ENCODE peak calls at places on chromosomes 13 and 19, in eight cellular contexts. M, J, L, U, D, N, V and Z are unnamed samples.

GRCh38 chr19:34399886-34400285 is 4.3 kb upstream of the PDCD2L start:
- DNase-seq in U (no peak), M (no peak), V (no peak), N (no peak), D (no peak), J (no peak), L (no peak), Z (no peak)

GRCh38 chr13:98108330-98108729 is 34.6 kb upstream of the FARP1 start:
- DNase-seq in D (no peak), N (no peak), L (no peak), M (no peak), J (no peak), U (no peak), V (no peak), Z (no peak)

GRCh38 chr19:34217952-34218817 is 36.2 kb upstream of the GARRE1 start:
- DNase-seq in V (no peak), M (peak; percentile 93), N (no peak), L (peak; percentile 35), D (peak; percentile 94), U (peak; percentile 57), J (peak; percentile 69), Z (peak; percentile 90)

GRCh38 chr19:15911599-15912237 is 13.8 kb upstream of the CYP4F2 start:
- DNase-seq in J (no peak), D (no peak), M (no peak), N (peak; percentile 69), V (no peak), U (no peak), L (no peak), Z (no peak)

GRCh38 chr13:76637651-76638111 is 248.5 kb downstream of the KCTD12 start:
- DNase-seq in M (no peak), L (no peak), V (no peak), N (no peak), D (no peak), U (no peak), J (no peak), Z (no peak)

GRCh38 chr13:47672245-47672975 is 328.7 kb downstream of the SUCLA2 start:
- DNase-seq in M (no peak), U (no peak), N (no peak), L (no peak), D (no peak), J (no peak), V (no peak), Z (no peak)

GRCh38 chr13:49667773-49668172 is 23.5 kb downstream of the EBPL start:
- DNase-seq in M (no peak), N (no peak), U (no peak), L (no peak), V (no peak), D (peak; percentile 47), J (no peak), Z (no peak)

GRCh38 chr13:87094646-87095045 is 576.5 kb upstream of the SLITRK5 start:
- DNase-seq in U (no peak), V (no peak), J (no peak), M (no peak), D (peak; percentile 14), L (no peak), N (no peak), Z (no peak)

GRCh38 chr19:11152318-11153062 is 3.1 kb downstream of the SPC24 start:
- DNase-seq in M (peak; percentile 74), L (no peak), D (peak; percentile 93), N (no peak), V (no peak), J (no peak), U (peak; percentile 63), Z (no peak)

GRCh38 chr13:50892162-50892944 is 17.2 kb upstream of the RNASEH2B start:
- DNase-seq in N (peak; percentile 85), L (peak; percentile 12), M (no peak), J (no peak), V (no peak), D (no peak), U (no peak), Z (no peak)

GRCh38 chr13:23673354-23673753 is 103.1 kb downstream of the TNFRSF19 start:
- DNase-seq in U (no peak), M (peak; percentile 85), V (no peak), N (no peak), L (no peak), J (no peak), D (peak; percentile 13), Z (no peak)

GRCh38 chr19:19460761-19461265 is 54.5 kb downstream of the TSSK6 start:
- DNase-seq in D (no peak), V (no peak), N (peak; percentile 93), U (no peak), M (no peak), J (peak; percentile 40), L (peak; percentile 45), Z (no peak)

GRCh38 chr13:85828094-85828684 is 29.0 kb upstream of the SLITRK6 start:
- DNase-seq in U (peak; percentile 15), J (no peak), L (no peak), V (no peak), D (peak; percentile 42), M (peak; percentile 1), N (no peak), Z (no peak)

GRCh38 chr19:40231544-40232424 is 5.3 kb upstream of the CCNP start:
- DNase-seq in M (no peak), J (no peak), V (no peak), U (no peak), N (no peak), D (no peak), L (no peak), Z (no peak)

GRCh38 chr13:50788551-50788950 is 54.9 kb downstream of the DLEU7 start:
- DNase-seq in L (no peak), V (no peak), N (no peak), D (no peak), J (no peak), U (no peak), M (peak; percentile 20), Z (no peak)

GRCh38 chr19:29260477-29261317 is 47.7 kb upstream of the UQCRFS1 start:
- DNase-seq in U (peak; percentile 79), D (peak; percentile 13), L (no peak), N (no peak), M (no peak), V (peak; percentile 53), J (no peak), Z (no peak)

GRCh38 chr19:53894736-53895135 is 12.7 kb downstream of the PRKCG start:
- DNase-seq in M (no peak), D (peak; percentile 31), V (no peak), N (no peak), L (no peak), U (peak; percentile 51), J (no peak), Z (no peak)

GRCh38 chr19:2549701-2550191 is 73.8 kb downstream of the GADD45B start:
- DNase-seq in J (no peak), N (peak; percentile 84), U (no peak), D (peak; percentile 53), M (peak; percentile 88), V (no peak), L (no peak), Z (no peak)

GRCh38 chr19:47240996-47241918 is 10.3 kb upstream of the BBC3 start:
- DNase-seq in U (peak; percentile 83), D (peak; percentile 88), V (no peak), N (peak; percentile 90), M (no peak), J (peak; percentile 81), L (peak; percentile 92), Z (no peak)

GRCh38 chr19:55196803-55197202 is 12.5 kb downstream of the PTPRH start:
- DNase-seq in U (peak; percentile 64), V (no peak), L (no peak), D (no peak), M (no peak), N (no peak), J (no peak), Z (no peak)

GRCh38 chr19:5109560-5109959 is 140.6 kb downstream of the KDM4B start:
- DNase-seq in J (no peak), L (no peak), M (no peak), D (no peak), U (no peak), N (no peak), V (no peak), Z (no peak)

GRCh38 chr13:26929971-26930730 is 169.6 kb upstream of the GPR12 start:
- DNase-seq in V (peak; percentile 92), D (peak; percentile 69), U (peak; percentile 56), J (peak; percentile 25), L (peak; percentile 69), M (peak; percentile 22), N (peak; percentile 90), Z (peak; percentile 16)

GRCh38 chr13:94192576-94192975 is 286.9 kb downstream of the DCT start:
- DNase-seq in N (no peak), U (peak; percentile 13), M (no peak), J (no peak), V (peak; percentile 15), L (no peak), D (peak; percentile 50), Z (peak; percentile 3)

GRCh38 chr13:99796175-99796819 is 175.3 kb downstream of the ZIC5 start:
- DNase-seq in U (peak; percentile 17), J (no peak), D (peak; percentile 72), M (no peak), N (no peak), L (no peak), V (peak; percentile 79), Z (no peak)

GRCh38 chr19:58001895-58002369 is 688 bp downstream of the ZNF606 start:
- DNase-seq in V (no peak), U (no peak), N (no peak), M (no peak), D (no peak), L (no peak), J (no peak), Z (no peak)

GRCh38 chr13:100173203-100173602 is 84.3 kb downstream of the PCCA start:
- DNase-seq in M (no peak), J (no peak), V (no peak), N (no peak), L (no peak), U (no peak), D (no peak), Z (no peak)

GRCh38 chr13:27367570-27367969 is 56.8 kb upstream of the GTF3A start:
- DNase-seq in V (no peak), N (no peak), J (no peak), M (no peak), L (no peak), D (no peak), U (no peak), Z (no peak)

GRCh38 chr13:49976314-49977258 is 20.3 kb upstream of the TRIM13 start:
- DNase-seq in V (peak; percentile 61), M (peak; percentile 28), J (peak; percentile 52), D (peak; percentile 85), U (peak; percentile 67), N (peak; percentile 91), L (peak; percentile 74), Z (no peak)

GRCh38 chr19:4430760-4431159 is 26.8 kb downstream of the UBXN6 start:
- DNase-seq in V (no peak), M (no peak), D (no peak), J (no peak), L (no peak), N (no peak), U (no peak), Z (no peak)

GRCh38 chr19:18153555-18154134 is 682 bp downstream of the PIK3R2 start:
- DNase-seq in N (peak; percentile 91), V (no peak), U (no peak), M (no peak), D (no peak), L (no peak), J (no peak), Z (no peak)